ENCODE peak calls at places on chromosomes 4 and X, in five cellular contexts. Z is RPMI7951; M is HEK293T; S is bronchial epithelial cell; R is CD4-positive, CD25-positive, alpha-beta regulatory T cell. B is an unnamed sample.

GRCh38 chr4:9901262-9901661 is 119.8 kb downstream of the DRD5 start:
- DNase-seq in Z (no peak), M (no peak), S (no peak), R (no peak), B (no peak)

GRCh38 chrX:46573896-46574336 is 351 bp downstream of the CHST7 start:
- DNase-seq in Z (peak; percentile 57), M (peak; percentile 63), S (peak; percentile 44), R (peak; percentile 89), B (no peak)

GRCh38 chrX:110036162-110037033 is 33.5 kb downstream of the TMEM164 start:
- DNase-seq in Z (no peak), M (no peak), S (no peak), R (no peak), B (no peak)

GRCh38 chrX:48648299-48648698 is 35.3 kb upstream of the WAS start:
- DNase-seq in Z (peak; percentile 59), M (peak; percentile 23), S (peak; percentile 25), R (peak; percentile 58), B (no peak)

GRCh38 chr4:100981447-100982204 is 365.7 kb downstream of the PPP3CA start:
- DNase-seq in Z (peak; percentile 16), M (no peak), S (peak; percentile 22), R (no peak), B (no peak)

GRCh38 chrX:47321386-47321785 is 49.0 kb upstream of the ZNF157 start:
- DNase-seq in Z (no peak), M (no peak), S (peak; percentile 44), R (no peak), B (no peak)

GRCh38 chr4:88284378-88285234 is at the start of gene PPM1K:
- DNase-seq in Z (peak; percentile 98), M (peak; percentile 92), S (peak; percentile 92), R (peak; percentile 99), B (peak; percentile 100)

GRCh38 chr4:1808851-1809753 is 16.0 kb downstream of the FGFR3 start:
- DNase-seq in Z (no peak), M (no peak), S (no peak), R (no peak), B (no peak)

GRCh38 chr4:118967393-118967792 is 78.7 kb downstream of the SYNPO2 start:
- DNase-seq in Z (peak; percentile 71), M (no peak), S (peak; percentile 37), R (no peak), B (no peak)

GRCh38 chrX:16278927-16279326 is 111.6 kb downstream of the MAGEB17 start:
- DNase-seq in Z (peak; percentile 1), M (no peak), S (no peak), R (peak; percentile 7), B (no peak)